ENCODE peak calls at places on chromosomes 3 and 15, in ten cellular contexts. R, C, I, G, J, E, V, Y, M and W are unnamed samples.
A peak's percentile ranks its signal among the peaks of the same experiment; 100 is the strongest.

GRCh38 chr3:126961791-126962461 is 21.0 kb upstream of the PLXNA1 start:
- DNase-seq in R (no peak), J (no peak), Y (no peak), E (no peak), V (no peak), G (no peak), M (no peak), C (no peak), I (no peak), W (no peak)

GRCh38 chr3:63967675-63968611 is 55.4 kb downstream of the PSMD6 start:
- DNase-seq in I (no peak), J (peak; percentile 23), E (peak; percentile 86), G (no peak), Y (peak; percentile 90), V (peak; percentile 76), M (peak; percentile 40), C (no peak), R (no peak), W (peak; percentile 90)

GRCh38 chr3:43153189-43154083 is 47.6 kb upstream of the POMGNT2 start:
- DNase-seq in Y (peak; percentile 43), M (peak; percentile 33), G (no peak), E (peak; percentile 96), V (no peak), R (no peak), I (peak; percentile 16), J (no peak), C (no peak), W (no peak)

GRCh38 chr3:187919535-187919934 is 174.3 kb upstream of the BCL6 start:
- DNase-seq in M (no peak), G (no peak), E (no peak), C (no peak), V (no peak), J (no peak), Y (no peak), I (no peak), R (no peak), W (no peak)

GRCh38 chr3:148230473-148230872 is 467.2 kb upstream of the AGTR1 start:
- DNase-seq in G (no peak), J (no peak), M (no peak), I (no peak), E (no peak), Y (no peak), R (no peak), V (no peak), C (no peak), W (no peak)

GRCh38 chr3:54822206-54822605 is 105.7 kb downstream of the LRTM1 start:
- DNase-seq in E (peak; percentile 76), R (no peak), J (peak; percentile 24), M (peak; percentile 62), G (no peak), C (no peak), V (no peak), I (no peak), Y (peak; percentile 31), W (peak; percentile 7)

GRCh38 chr15:72368895-72369294 is 6.9 kb downstream of the HEXA start:
- DNase-seq in R (no peak), Y (no peak), V (no peak), M (no peak), J (peak; percentile 44), E (no peak), C (no peak), G (no peak), I (no peak), W (no peak)

GRCh38 chr3:42755681-42756578 is 17.1 kb downstream of the CCDC13 start:
- DNase-seq in I (peak; percentile 40), M (peak; percentile 35), V (peak; percentile 58), R (no peak), G (peak; percentile 20), C (no peak), J (no peak), Y (peak; percentile 53), E (peak; percentile 21), W (peak; percentile 97)

GRCh38 chr3:182837855-182838454 is 44.7 kb downstream of the ATP11B start:
- DNase-seq in E (no peak), M (no peak), C (no peak), V (no peak), G (peak; percentile 49), R (no peak), J (no peak), I (no peak), Y (peak; percentile 54), W (peak; percentile 32)

GRCh38 chr3:130932979-130933378 is 39.1 kb downstream of the ATP2C1 start:
- DNase-seq in I (no peak), E (no peak), C (no peak), R (no peak), V (no peak), Y (no peak), J (no peak), G (no peak), M (no peak), W (no peak)